ENCODE peak calls at places on chromosome 20, in six cellular contexts. One of them, this sample, is unnamed.

GRCh38 chr20:13771853-13772453 is 12.8 kb downstream of the ESF1 start:
- DNase-seq in lower lobe of right lung: no peak
- DNase-seq in AG08395: peak; percentile 44
- DNase-seq in cardiac muscle cell: peak; percentile 41
- DNase-seq in cardiac fibroblast: peak; percentile 49
- DNase-seq in T-helper 9 cell: no peak
- DNase-seq in this sample: no peak

GRCh38 chr20:17629678-17630089 is 52.4 kb downstream of the RRBP1 start:
- DNase-seq in cardiac muscle cell: no peak
- DNase-seq in lower lobe of right lung: no peak
- DNase-seq in AG08395: no peak
- DNase-seq in cardiac fibroblast: no peak
- DNase-seq in T-helper 9 cell: no peak
- DNase-seq in this sample: no peak

GRCh38 chr20:37095108-37095608 is 639 bp downstream of the RBL1 start:
- DNase-seq in AG08395: peak; percentile 16
- DNase-seq in cardiac fibroblast: peak; percentile 3
- DNase-seq in cardiac muscle cell: no peak
- DNase-seq in lower lobe of right lung: no peak
- DNase-seq in T-helper 9 cell: peak; percentile 33
- DNase-seq in this sample: peak; percentile 16

GRCh38 chr20:38764563-38765355 is 16.5 kb downstream of the ACTR5 start:
- DNase-seq in lower lobe of right lung: no peak
- DNase-seq in T-helper 9 cell: no peak
- DNase-seq in cardiac muscle cell: peak; percentile 82
- DNase-seq in cardiac fibroblast: peak; percentile 80
- DNase-seq in AG08395: peak; percentile 91
- DNase-seq in this sample: no peak

GRCh38 chr20:54398814-54399213 is 76.6 kb upstream of the DOK5 start:
- DNase-seq in T-helper 9 cell: no peak
- DNase-seq in AG08395: no peak
- DNase-seq in cardiac fibroblast: no peak
- DNase-seq in cardiac muscle cell: no peak
- DNase-seq in lower lobe of right lung: no peak
- DNase-seq in this sample: no peak

GRCh38 chr20:38883081-38883980 is 42.9 kb upstream of the FAM83D start:
- DNase-seq in lower lobe of right lung: no peak
- DNase-seq in cardiac muscle cell: peak; percentile 36
- DNase-seq in cardiac fibroblast: peak; percentile 21
- DNase-seq in T-helper 9 cell: no peak
- DNase-seq in AG08395: no peak
- DNase-seq in this sample: no peak

GRCh38 chr20:51985753-51986152 is 183.4 kb upstream of the SALL4 start:
- DNase-seq in T-helper 9 cell: no peak
- DNase-seq in AG08395: no peak
- DNase-seq in cardiac fibroblast: no peak
- DNase-seq in cardiac muscle cell: no peak
- DNase-seq in lower lobe of right lung: no peak
- DNase-seq in this sample: no peak

GRCh38 chr20:34586488-34587163 is 28.1 kb downstream of the MAP1LC3A start:
- DNase-seq in cardiac fibroblast: no peak
- DNase-seq in AG08395: no peak
- DNase-seq in cardiac muscle cell: no peak
- DNase-seq in lower lobe of right lung: no peak
- DNase-seq in T-helper 9 cell: no peak
- DNase-seq in this sample: no peak

GRCh38 chr20:57736738-57737347 is 27.0 kb upstream of the PMEPA1 start:
- DNase-seq in T-helper 9 cell: no peak
- DNase-seq in AG08395: no peak
- DNase-seq in cardiac fibroblast: no peak
- DNase-seq in lower lobe of right lung: peak; percentile 24
- DNase-seq in cardiac muscle cell: no peak
- DNase-seq in this sample: no peak

GRCh38 chr20:2713285-2713684 is 20.7 kb downstream of the EBF4 start:
- DNase-seq in cardiac muscle cell: no peak
- DNase-seq in T-helper 9 cell: no peak
- DNase-seq in cardiac fibroblast: no peak
- DNase-seq in AG08395: no peak
- DNase-seq in lower lobe of right lung: no peak
- DNase-seq in this sample: no peak

GRCh38 chr20:64041040-64041780 is 5.2 kb downstream of the C20orf204 start:
- DNase-seq in cardiac muscle cell: no peak
- DNase-seq in T-helper 9 cell: no peak
- DNase-seq in lower lobe of right lung: no peak
- DNase-seq in cardiac fibroblast: no peak
- DNase-seq in AG08395: no peak
- DNase-seq in this sample: no peak

GRCh38 chr20:63765082-63765873 is 25.7 kb downstream of the SLC2A4RG start:
- DNase-seq in cardiac muscle cell: peak; percentile 5
- DNase-seq in cardiac fibroblast: no peak
- DNase-seq in T-helper 9 cell: no peak
- DNase-seq in lower lobe of right lung: no peak
- DNase-seq in AG08395: no peak
- DNase-seq in this sample: no peak

GRCh38 chr20:38152175-38153010 is 12.7 kb downstream of the TGM2 start:
- DNase-seq in lower lobe of right lung: peak; percentile 93
- DNase-seq in T-helper 9 cell: no peak
- DNase-seq in cardiac fibroblast: peak; percentile 75
- DNase-seq in AG08395: no peak
- DNase-seq in cardiac muscle cell: peak; percentile 72
- DNase-seq in this sample: no peak

GRCh38 chr20:49890651-49891361 is 24.5 kb downstream of the SPATA2 start:
- DNase-seq in lower lobe of right lung: peak; percentile 64
- DNase-seq in T-helper 9 cell: no peak
- DNase-seq in cardiac fibroblast: no peak
- DNase-seq in cardiac muscle cell: no peak
- DNase-seq in AG08395: no peak
- DNase-seq in this sample: no peak

This sample was measured in effector CD8-positive, alpha-beta T cell.